ENCODE peak calls at places on chromosomes 4 and X, in ten cellular contexts. X is GM13976, H is A549, S is OCI-LY7, R is HL-60, M is Panc1, B is AG04450, O is HCT116, E is left lung, T is Peyer's patch. U is an unnamed sample.
A peak's percentile ranks its signal among the peaks of the same experiment; 100 is the strongest.

GRCh38 chrX:124502144-124502543 is 155.8 kb downstream of the SH2D1A start:
- DNase-seq in T (no peak), R (no peak), X (no peak), E (no peak), H (no peak), O (no peak), B (no peak), M (no peak), S (no peak), U (no peak)

GRCh38 chrX:150731795-150732194 is 38.6 kb downstream of the MTMR1 start:
- DNase-seq in T (no peak), E (no peak), S (no peak), R (peak; percentile 34), X (no peak), B (peak; percentile 68), H (no peak), O (no peak), M (no peak), U (peak; percentile 49)

GRCh38 chrX:102846544-102847236 is 90.4 kb upstream of the RAB40AL start:
- DNase-seq in R (no peak), X (no peak), S (no peak), M (no peak), T (no peak), H (no peak), B (no peak), O (no peak), E (no peak), U (no peak)

GRCh38 chr4:81919238-81919637 is 447.5 kb upstream of the RASGEF1B start:
- DNase-seq in O (peak; percentile 12), M (no peak), R (no peak), B (no peak), E (no peak), T (no peak), H (peak; percentile 2), S (peak; percentile 29), X (peak; percentile 9), U (no peak)

GRCh38 chr4:155796031-155796430 is 37.2 kb downstream of the GUCY1B1 start:
- DNase-seq in T (no peak), M (no peak), R (no peak), S (no peak), X (no peak), O (peak; percentile 28), B (no peak), E (no peak), H (peak; percentile 18), U (no peak)

GRCh38 chr4:163448541-163449203 is 24.9 kb downstream of the TKTL2 start:
- DNase-seq in X (no peak), T (no peak), R (no peak), O (no peak), M (no peak), B (no peak), E (no peak), H (no peak), S (no peak), U (peak; percentile 2)

GRCh38 chrX:28552322-28552721 is 34.9 kb upstream of the IL1RAPL1 start:
- DNase-seq in X (no peak), S (no peak), T (no peak), E (no peak), B (no peak), H (no peak), O (no peak), R (no peak), M (no peak), U (no peak)

GRCh38 chr4:3337811-3338210 is 45.0 kb downstream of the RGS12 start:
- DNase-seq in T (no peak), B (no peak), H (no peak), O (no peak), X (no peak), M (no peak), E (no peak), S (no peak), R (no peak), U (no peak)

GRCh38 chr4:125022855-125023501 is 291.8 kb upstream of the FAT4 start:
- DNase-seq in S (no peak), M (no peak), H (no peak), R (no peak), T (no peak), X (no peak), O (no peak), B (no peak), E (no peak), U (no peak)

GRCh38 chrX:133350751-133351150 is 64.5 kb downstream of the GPC4 start:
- DNase-seq in T (no peak), M (no peak), S (no peak), X (no peak), R (no peak), H (no peak), O (no peak), B (no peak), E (no peak), U (no peak)

GRCh38 chrX:72430405-72430968 is 124.8 kb upstream of the CITED1 start:
- DNase-seq in H (no peak), S (no peak), B (no peak), E (no peak), M (no peak), R (no peak), T (no peak), X (no peak), O (no peak), U (no peak)

GRCh38 chr4:147816382-147817254 is 84.7 kb downstream of the ARHGAP10 start:
- DNase-seq in M (no peak), S (no peak), E (no peak), T (no peak), B (no peak), O (no peak), X (no peak), R (no peak), H (no peak), U (no peak)

GRCh38 chrX:28920554-28920953 is 333.3 kb downstream of the IL1RAPL1 start:
- DNase-seq in M (no peak), E (no peak), R (no peak), H (no peak), B (no peak), X (no peak), S (no peak), O (no peak), T (no peak), U (no peak)

GRCh38 chr4:150543042-150543441 is 38.9 kb upstream of the MAB21L2 start:
- DNase-seq in O (no peak), H (no peak), T (no peak), R (no peak), E (no peak), X (no peak), S (no peak), M (no peak), B (no peak), U (no peak)
- TF ChIP-seq CTCF in O (no peak), H (no peak), T (no peak), R (no peak), E (no peak), X (no peak), S (no peak), M (no peak), B (no peak), U (no peak)

GRCh38 chr4:115851918-115852766 is 738.7 kb upstream of the NDST4 start:
- DNase-seq in B (no peak), S (peak; percentile 58), X (peak; percentile 12), H (no peak), T (no peak), M (peak; percentile 8), R (peak; percentile 13), O (peak; percentile 51), E (no peak), U (no peak)

GRCh38 chr4:115850799-115851509 is 737.5 kb upstream of the NDST4 start:
- DNase-seq in T (no peak), S (no peak), X (no peak), E (no peak), O (no peak), R (no peak), M (no peak), B (no peak), H (no peak), U (no peak)

DNA sequence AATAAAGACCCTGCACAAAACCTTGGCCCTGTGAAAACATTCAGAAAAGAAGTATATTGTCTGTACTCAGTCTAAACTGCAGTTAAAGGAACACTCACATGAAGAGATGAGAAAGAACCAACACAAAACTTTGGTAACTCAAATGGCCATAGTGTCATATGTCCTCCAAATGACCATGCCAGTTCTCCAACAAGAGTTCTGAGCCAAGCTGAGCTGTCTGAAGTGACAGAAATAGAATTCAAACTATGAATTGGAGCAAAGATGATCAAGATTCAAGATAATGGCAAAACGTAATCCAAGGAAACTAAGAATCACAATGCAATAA is 739.3 kb upstream of the NDST4 start:
- DNase-seq in H (no peak), X (no peak), M (no peak), B (no peak), R (no peak), E (no peak), T (no peak), S (no peak), O (no peak), U (no peak)
- TF ChIP-seq CTCF in H (no peak), X (no peak), M (peak; percentile 6), B (no peak), R (no peak), E (no peak), T (no peak), S (peak; percentile 46), O (no peak), U (no peak)

DNA sequence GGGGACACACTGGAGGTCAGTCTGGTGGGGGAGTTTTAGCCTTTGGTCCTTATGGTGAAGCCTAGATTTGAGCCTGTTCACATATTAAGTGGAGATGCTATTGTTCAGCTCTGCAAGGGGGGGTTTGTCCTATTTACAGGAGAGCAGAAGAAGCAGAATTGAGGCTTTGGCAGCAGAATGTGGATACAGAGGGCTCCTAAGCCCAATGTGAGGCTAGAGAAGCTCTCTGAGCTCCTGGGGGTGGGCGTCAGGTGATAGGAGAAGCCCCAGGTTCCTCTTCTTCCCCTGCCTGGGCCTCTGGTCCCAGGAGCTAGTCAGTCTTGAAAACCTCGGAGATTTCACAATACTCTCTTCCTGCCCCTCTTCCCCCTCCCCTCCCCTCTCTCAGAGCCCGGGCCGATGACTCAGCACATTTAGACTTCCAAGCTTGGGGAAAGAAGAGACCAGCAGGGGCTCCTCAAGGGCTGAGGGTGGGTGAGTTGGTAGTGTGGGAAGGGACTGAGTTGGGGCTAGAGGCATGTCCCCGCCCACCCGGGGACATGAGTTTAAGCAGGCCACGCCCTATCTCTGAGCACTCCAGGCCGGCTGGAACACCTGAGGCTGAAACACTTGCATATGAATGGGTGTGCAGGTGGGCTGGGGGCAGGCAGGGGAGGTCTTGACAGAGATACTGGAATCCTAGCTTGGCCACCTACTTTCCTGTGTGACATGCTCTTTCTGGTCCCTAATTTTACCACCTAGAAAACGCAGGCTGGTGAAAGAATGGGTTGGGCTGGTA is 3.4 kb downstream of the TFE3 start:
- DNase-seq in T (peak; percentile 38), R (peak; percentile 92), X (no peak), H (peak; percentile 84), O (peak; percentile 75), M (no peak), S (peak; percentile 68), E (peak; percentile 86), B (peak; percentile 81), U (peak; percentile 84)
- TF ChIP-seq CTCF in T (no peak), R (no peak), X (no peak), H (no peak), O (no peak), M (no peak), S (no peak), E (no peak), B (peak; percentile 15), U (no peak)

DNA sequence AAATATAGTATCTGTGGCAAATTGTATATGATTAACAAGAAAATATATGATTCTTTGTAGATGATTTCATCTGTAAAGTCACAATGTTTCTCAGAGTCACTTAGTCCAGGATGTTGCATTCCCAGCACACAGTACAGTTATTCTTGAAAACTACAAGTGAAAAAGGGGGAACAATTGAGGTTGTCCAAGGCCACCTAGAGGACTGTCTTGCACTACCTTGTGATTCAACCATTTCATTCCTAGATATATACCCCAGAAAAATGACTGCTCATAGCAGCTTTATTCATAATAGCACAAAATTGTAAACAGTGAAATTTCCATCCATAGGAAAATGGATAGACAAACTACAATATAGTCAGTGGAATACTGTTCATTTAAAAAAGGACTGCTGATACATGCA is 16.0 kb downstream of the C4orf33 start:
- DNase-seq in B (no peak), R (no peak), E (no peak), T (no peak), H (no peak), X (no peak), S (no peak), O (no peak), M (no peak), U (no peak)
- TF ChIP-seq CTCF in B (no peak), R (no peak), E (no peak), T (no peak), H (no peak), X (peak; percentile 26), S (peak; percentile 31), O (no peak), M (no peak), U (no peak)

U was measured in PC-9.